ENCODE peak calls at places on chromosomes 12 and 14, in nine cellular contexts. F is Calu3, T is omental fat pad, D is mucosa of gallbladder, P is aorta, Y is ovary, H is midbrain, J is amniotic stem cell, I is fibroblast of pulmonary artery. M is an unnamed sample.

GRCh38 chr14:99382781-99383456 is 97.7 kb downstream of the SETD3 start:
- DNase-seq in J (no peak), T (no peak), H (no peak), I (no peak), P (peak), F (peak), Y (no peak), D (no peak), M (no peak)

GRCh38 chr14:46988312-46988711 is 336.7 kb upstream of the RPL10L start:
- DNase-seq in D (no peak), T (no peak), F (no peak), H (no peak), P (no peak), Y (no peak), I (no peak), J (no peak), M (no peak)

GRCh38 chr12:32755051-32755653 is 545 bp downstream of the YARS2 start:
- DNase-seq in F (peak), J (peak), T (peak), H (peak), Y (peak), I (peak), D (peak), P (peak), M (peak)

GRCh38 chr12:103668520-103668919 is 81.4 kb downstream of the STAB2 start:
- DNase-seq in I (no peak), T (no peak), P (no peak), D (no peak), J (no peak), F (no peak), H (no peak), Y (no peak), M (no peak)

GRCh38 chr14:22613091-22613695 is 15.1 kb downstream of the ABHD4 start:
- DNase-seq in I (no peak), H (no peak), F (no peak), P (no peak), J (no peak), Y (no peak), D (no peak), T (no peak), M (peak)

GRCh38 chr14:36270191-36270590 is 50.2 kb downstream of the MBIP start:
- DNase-seq in P (no peak), D (no peak), I (no peak), J (no peak), F (no peak), T (no peak), H (no peak), Y (no peak), M (no peak)

GRCh38 chr12:57815177-57816000 is 3.1 kb downstream of the AVIL start:
- DNase-seq in F (no peak), Y (no peak), H (no peak), D (no peak), P (no peak), I (no peak), T (no peak), J (no peak), M (no peak)

GRCh38 chr12:46803517-46803916 is 22.3 kb downstream of the SLC38A4 start:
- DNase-seq in D (no peak), H (no peak), P (no peak), Y (no peak), J (no peak), F (no peak), I (no peak), T (no peak), M (no peak)

GRCh38 chr12:112904571-112904970 is 2.2 kb upstream of the OAS1 start:
- DNase-seq in Y (no peak), T (no peak), H (no peak), D (no peak), P (no peak), I (peak), J (no peak), F (no peak), M (peak)

GRCh38 chr12:108103517-108103916 is 25.6 kb upstream of the WSCD2 start:
- DNase-seq in D (no peak), F (no peak), J (no peak), P (no peak), T (no peak), Y (no peak), H (no peak), I (no peak), M (no peak)

GRCh38 chr14:68405959-68406358 is 386.9 kb downstream of the ZFP36L1 start:
- DNase-seq in H (no peak), Y (no peak), J (no peak), D (no peak), F (no peak), I (peak), P (no peak), T (no peak), M (no peak)

GRCh38 chr12:111105294-111105693 is 184.9 kb upstream of the MYL2 start:
- DNase-seq in F (no peak), Y (no peak), P (no peak), T (no peak), J (no peak), H (no peak), I (peak), D (no peak), M (no peak)

GRCh38 chr12:26798013-26798412 is 35.0 kb downstream of the ITPR2 start:
- DNase-seq in P (no peak), T (no peak), J (no peak), I (peak), D (no peak), Y (no peak), H (no peak), F (no peak), M (no peak)

GRCh38 chr12:47903927-47904646 is 707 bp downstream of the VDR start:
- DNase-seq in I (peak), J (peak), F (peak), Y (no peak), T (peak), P (peak), H (no peak), D (peak), M (peak)

GRCh38 chr12:104414581-104415305 is 42.0 kb upstream of the CHST11 start:
- DNase-seq in F (no peak), H (no peak), I (no peak), T (no peak), Y (no peak), D (no peak), J (no peak), P (no peak), M (no peak)

GRCh38 chr12:53180931-53181645 is 363 bp upstream of the CSAD start:
- DNase-seq in T (no peak), F (peak), H (peak), Y (peak), D (peak), P (peak), I (peak), J (no peak), M (peak)